ENCODE peak calls at places on chromosomes 6 and 20, in ten cellular contexts. L is DMS153; S is HFFc6; H is stimulated activated CD4-positive, alpha-beta T cell treated with anti-CD3 and anti-CD28 coated beads, Interleukin-1b, Interleukin-23, amount 100 ng/mL, for 4 hours; R is hypothalamus; B is A549; V is HTR-8/SVneo; G is NCI-H1092 treated with DMSO at 0.1 percent for 48 hours; J is body of pancreas; T is IMR-90. A is an unnamed sample.

GRCh38 chr6:85361643-85362014 is 88.3 kb upstream of the NT5E start:
- DNase-seq in L (no peak), J (no peak), H (no peak), R (no peak), T (no peak), S (no peak), V (no peak), G (no peak), B (no peak), A (no peak)

GRCh38 chr6:153994004-153994403 is 45.0 kb upstream of the OPRM1 start:
- DNase-seq in B (no peak), R (no peak), S (no peak), G (no peak), J (no peak), H (no peak), T (no peak), L (no peak), V (no peak), A (no peak)

GRCh38 chr20:35273449-35274171 is 4.3 kb downstream of the MMP24OS start:
- DNase-seq in L (no peak), B (no peak), H (no peak), R (peak), G (no peak), V (no peak), J (no peak), T (no peak), S (no peak), A (no peak)

GRCh38 chr20:8764289-8764962 is 304.5 kb upstream of the PLCB4 start:
- DNase-seq in H (no peak), G (no peak), R (no peak), B (no peak), V (no peak), J (no peak), S (no peak), L (no peak), T (no peak), A (no peak)

GRCh38 chr20:18314786-18315406 is 26.6 kb downstream of the ZNF133 start:
- DNase-seq in J (no peak), L (no peak), S (peak), V (peak), B (peak), H (no peak), T (peak), G (no peak), R (no peak), A (peak)

GRCh38 chr6:16228709-16229665 is 9.4 kb upstream of the GMPR start:
- DNase-seq in B (no peak), G (no peak), T (no peak), V (no peak), H (no peak), L (no peak), S (no peak), J (no peak), R (no peak), A (no peak)

GRCh38 chr20:8131598-8132014 is 460 bp upstream of the PLCB1 start:
- DNase-seq in V (no peak), G (no peak), S (peak), R (no peak), L (no peak), J (no peak), B (no peak), T (peak), H (no peak), A (no peak)

GRCh38 chr6:26554669-26555504 is 16.7 kb downstream of the HMGN4 start:
- DNase-seq in J (no peak), V (no peak), B (peak), R (peak), G (no peak), H (no peak), L (peak), S (peak), T (peak), A (peak)

GRCh38 chr20:7094438-7094997 is 327.0 kb downstream of the BMP2 start:
- DNase-seq in J (peak), G (peak), L (no peak), R (peak), V (no peak), S (no peak), B (peak), H (no peak), T (peak), A (peak)

GRCh38 chr20:31484001-31484400 is 8.9 kb downstream of the REM1 start:
- DNase-seq in B (peak), R (no peak), L (no peak), G (no peak), J (no peak), H (no peak), S (no peak), V (no peak), T (no peak), A (no peak)

GRCh38 chr6:1110935-1111334 is 201.0 kb upstream of the FOXQ1 start:
- DNase-seq in S (no peak), H (no peak), J (no peak), L (no peak), G (no peak), R (no peak), V (no peak), B (peak), T (no peak), A (no peak)

GRCh38 chr6:111824608-111825337 is 48.5 kb downstream of the FYN start:
- DNase-seq in V (no peak), G (no peak), J (no peak), L (no peak), R (no peak), S (no peak), H (no peak), T (peak), B (no peak), A (no peak)

GRCh38 chr20:51752343-51752951 is 15.7 kb downstream of the ATP9A start:
- DNase-seq in T (peak), B (peak), S (peak), H (no peak), R (no peak), V (peak), L (no peak), G (no peak), J (no peak), A (peak)